ENCODE peak calls at places on chromosomes 5 and 9, in seven cellular contexts. One of them, this sample, is unnamed.

GRCh38 chr5:32071351-32071944 is 102.7 kb downstream of the GOLPH3 start:
- DNase-seq in astrocyte of the spinal cord: no peak
- DNase-seq in HTR-8/SVneo: no peak
- DNase-seq in activated CD8-positive, alpha-beta T cell treated with anti-CD3 and anti-CD28 coated beads, Interleukin-2, amount 10 ng/mL, durations not matched to agents 7 days and 5 days: no peak
- DNase-seq in cerebellar cortex: no peak
- DNase-seq in ACHN: no peak
- DNase-seq in occipital lobe: no peak
- DNase-seq in this sample: no peak

GRCh38 chr5:31987985-31988710 is 186.0 kb downstream of the GOLPH3 start:
- DNase-seq in cerebellar cortex: no peak
- DNase-seq in HTR-8/SVneo: peak
- DNase-seq in activated CD8-positive, alpha-beta T cell treated with anti-CD3 and anti-CD28 coated beads, Interleukin-2, amount 10 ng/mL, durations not matched to agents 7 days and 5 days: no peak
- DNase-seq in ACHN: peak
- DNase-seq in astrocyte of the spinal cord: peak
- DNase-seq in occipital lobe: no peak
- DNase-seq in this sample: peak

GRCh38 chr5:96692436-96692835 is 30.3 kb downstream of the CAST start:
- DNase-seq in HTR-8/SVneo: no peak
- DNase-seq in ACHN: no peak
- DNase-seq in occipital lobe: no peak
- DNase-seq in astrocyte of the spinal cord: peak
- DNase-seq in cerebellar cortex: no peak
- DNase-seq in activated CD8-positive, alpha-beta T cell treated with anti-CD3 and anti-CD28 coated beads, Interleukin-2, amount 10 ng/mL, durations not matched to agents 7 days and 5 days: no peak
- DNase-seq in this sample: peak

GRCh38 chr9:127942152-127943010 is 4.7 kb upstream of the DPM2 start:
- DNase-seq in astrocyte of the spinal cord: peak
- DNase-seq in HTR-8/SVneo: peak
- DNase-seq in activated CD8-positive, alpha-beta T cell treated with anti-CD3 and anti-CD28 coated beads, Interleukin-2, amount 10 ng/mL, durations not matched to agents 7 days and 5 days: peak
- DNase-seq in cerebellar cortex: peak
- DNase-seq in occipital lobe: no peak
- DNase-seq in ACHN: peak
- DNase-seq in this sample: peak

GRCh38 chr5:172284275-172284971 is 859 bp upstream of the UBTD2 start:
- DNase-seq in HTR-8/SVneo: peak
- DNase-seq in astrocyte of the spinal cord: no peak
- DNase-seq in cerebellar cortex: no peak
- DNase-seq in activated CD8-positive, alpha-beta T cell treated with anti-CD3 and anti-CD28 coated beads, Interleukin-2, amount 10 ng/mL, durations not matched to agents 7 days and 5 days: no peak
- DNase-seq in occipital lobe: no peak
- DNase-seq in ACHN: peak
- DNase-seq in this sample: no peak

GRCh38 chr5:132272341-132273210 is 15.1 kb downstream of the PDLIM4 start:
- DNase-seq in occipital lobe: no peak
- DNase-seq in activated CD8-positive, alpha-beta T cell treated with anti-CD3 and anti-CD28 coated beads, Interleukin-2, amount 10 ng/mL, durations not matched to agents 7 days and 5 days: peak
- DNase-seq in cerebellar cortex: peak
- DNase-seq in ACHN: peak
- DNase-seq in astrocyte of the spinal cord: peak
- DNase-seq in HTR-8/SVneo: no peak
- DNase-seq in this sample: peak

GRCh38 chr9:128420651-128421473 is at the start of gene CERCAM:
- DNase-seq in cerebellar cortex: peak
- DNase-seq in astrocyte of the spinal cord: peak
- DNase-seq in occipital lobe: peak
- DNase-seq in HTR-8/SVneo: peak
- DNase-seq in ACHN: peak
- DNase-seq in activated CD8-positive, alpha-beta T cell treated with anti-CD3 and anti-CD28 coated beads, Interleukin-2, amount 10 ng/mL, durations not matched to agents 7 days and 5 days: peak
- DNase-seq in this sample: peak

GRCh38 chr9:89185980-89186379 is 7.4 kb upstream of the SHC3 start:
- DNase-seq in astrocyte of the spinal cord: peak
- DNase-seq in occipital lobe: no peak
- DNase-seq in HTR-8/SVneo: no peak
- DNase-seq in activated CD8-positive, alpha-beta T cell treated with anti-CD3 and anti-CD28 coated beads, Interleukin-2, amount 10 ng/mL, durations not matched to agents 7 days and 5 days: no peak
- DNase-seq in ACHN: peak
- DNase-seq in cerebellar cortex: no peak
- DNase-seq in this sample: no peak

GRCh38 chr9:70484232-70485130 is 70.0 kb upstream of the KLF9 start:
- DNase-seq in occipital lobe: no peak
- DNase-seq in cerebellar cortex: peak
- DNase-seq in ACHN: peak
- DNase-seq in activated CD8-positive, alpha-beta T cell treated with anti-CD3 and anti-CD28 coated beads, Interleukin-2, amount 10 ng/mL, durations not matched to agents 7 days and 5 days: no peak
- DNase-seq in HTR-8/SVneo: peak
- DNase-seq in astrocyte of the spinal cord: peak
- DNase-seq in this sample: peak

GRCh38 chr9:84294551-84294950 is 46.0 kb downstream of the SLC28A3 start:
- DNase-seq in activated CD8-positive, alpha-beta T cell treated with anti-CD3 and anti-CD28 coated beads, Interleukin-2, amount 10 ng/mL, durations not matched to agents 7 days and 5 days: no peak
- DNase-seq in astrocyte of the spinal cord: no peak
- DNase-seq in occipital lobe: no peak
- DNase-seq in ACHN: no peak
- DNase-seq in HTR-8/SVneo: no peak
- DNase-seq in cerebellar cortex: no peak
- DNase-seq in this sample: no peak

GRCh38 chr9:69564557-69564956 is 107.6 kb downstream of the APBA1 start:
- DNase-seq in astrocyte of the spinal cord: no peak
- DNase-seq in occipital lobe: no peak
- DNase-seq in ACHN: no peak
- DNase-seq in HTR-8/SVneo: no peak
- DNase-seq in cerebellar cortex: peak
- DNase-seq in activated CD8-positive, alpha-beta T cell treated with anti-CD3 and anti-CD28 coated beads, Interleukin-2, amount 10 ng/mL, durations not matched to agents 7 days and 5 days: no peak
- DNase-seq in this sample: no peak

GRCh38 chr5:139677404-139678282 is 29.5 kb downstream of the CXXC5 start:
- DNase-seq in occipital lobe: no peak
- DNase-seq in HTR-8/SVneo: no peak
- DNase-seq in cerebellar cortex: no peak
- DNase-seq in astrocyte of the spinal cord: no peak
- DNase-seq in ACHN: no peak
- DNase-seq in activated CD8-positive, alpha-beta T cell treated with anti-CD3 and anti-CD28 coated beads, Interleukin-2, amount 10 ng/mL, durations not matched to agents 7 days and 5 days: no peak
- DNase-seq in this sample: no peak

GRCh38 chr9:76654575-76654974 is 109.7 kb upstream of the PCA3 start:
- DNase-seq in ACHN: peak
- DNase-seq in activated CD8-positive, alpha-beta T cell treated with anti-CD3 and anti-CD28 coated beads, Interleukin-2, amount 10 ng/mL, durations not matched to agents 7 days and 5 days: no peak
- DNase-seq in occipital lobe: no peak
- DNase-seq in cerebellar cortex: no peak
- DNase-seq in astrocyte of the spinal cord: peak
- DNase-seq in HTR-8/SVneo: peak
- DNase-seq in this sample: peak

GRCh38 chr5:6687501-6687900 is 25.7 kb upstream of the TENT4A start:
- DNase-seq in activated CD8-positive, alpha-beta T cell treated with anti-CD3 and anti-CD28 coated beads, Interleukin-2, amount 10 ng/mL, durations not matched to agents 7 days and 5 days: no peak
- DNase-seq in occipital lobe: no peak
- DNase-seq in HTR-8/SVneo: no peak
- DNase-seq in ACHN: no peak
- DNase-seq in cerebellar cortex: no peak
- DNase-seq in astrocyte of the spinal cord: no peak
- DNase-seq in this sample: no peak

GRCh38 chr9:112890106-112891081 is at the start of gene SLC46A2:
- DNase-seq in HTR-8/SVneo: no peak
- DNase-seq in occipital lobe: no peak
- DNase-seq in ACHN: no peak
- DNase-seq in astrocyte of the spinal cord: no peak
- DNase-seq in activated CD8-positive, alpha-beta T cell treated with anti-CD3 and anti-CD28 coated beads, Interleukin-2, amount 10 ng/mL, durations not matched to agents 7 days and 5 days: no peak
- DNase-seq in cerebellar cortex: peak
- DNase-seq in this sample: no peak

GRCh38 chr5:167777746-167778145 is 513.7 kb upstream of the WWC1 start:
- DNase-seq in activated CD8-positive, alpha-beta T cell treated with anti-CD3 and anti-CD28 coated beads, Interleukin-2, amount 10 ng/mL, durations not matched to agents 7 days and 5 days: no peak
- DNase-seq in astrocyte of the spinal cord: peak
- DNase-seq in cerebellar cortex: no peak
- DNase-seq in occipital lobe: no peak
- DNase-seq in HTR-8/SVneo: no peak
- DNase-seq in ACHN: no peak
- DNase-seq in this sample: no peak

GRCh38 chr5:72302171-72302570 is 17.9 kb downstream of the MRPS27 start:
- DNase-seq in cerebellar cortex: no peak
- DNase-seq in ACHN: no peak
- DNase-seq in HTR-8/SVneo: peak
- DNase-seq in occipital lobe: no peak
- DNase-seq in astrocyte of the spinal cord: no peak
- DNase-seq in activated CD8-positive, alpha-beta T cell treated with anti-CD3 and anti-CD28 coated beads, Interleukin-2, amount 10 ng/mL, durations not matched to agents 7 days and 5 days: no peak
- DNase-seq in this sample: no peak

GRCh38 chr9:115694014-115694413 is 459.6 kb upstream of the PAPPA start:
- DNase-seq in activated CD8-positive, alpha-beta T cell treated with anti-CD3 and anti-CD28 coated beads, Interleukin-2, amount 10 ng/mL, durations not matched to agents 7 days and 5 days: no peak
- DNase-seq in HTR-8/SVneo: no peak
- DNase-seq in astrocyte of the spinal cord: peak
- DNase-seq in ACHN: peak
- DNase-seq in occipital lobe: no peak
- DNase-seq in cerebellar cortex: peak
- DNase-seq in this sample: peak

GRCh38 chr5:16934123-16934522 is 2.0 kb downstream of the MYO10 start:
- DNase-seq in occipital lobe: no peak
- DNase-seq in ACHN: peak
- DNase-seq in astrocyte of the spinal cord: peak
- DNase-seq in HTR-8/SVneo: peak
- DNase-seq in activated CD8-positive, alpha-beta T cell treated with anti-CD3 and anti-CD28 coated beads, Interleukin-2, amount 10 ng/mL, durations not matched to agents 7 days and 5 days: peak
- DNase-seq in cerebellar cortex: no peak
- DNase-seq in this sample: peak

GRCh38 chr9:73577867-73578266 is 426.2 kb downstream of the ANXA1 start:
- DNase-seq in activated CD8-positive, alpha-beta T cell treated with anti-CD3 and anti-CD28 coated beads, Interleukin-2, amount 10 ng/mL, durations not matched to agents 7 days and 5 days: no peak
- DNase-seq in astrocyte of the spinal cord: peak
- DNase-seq in occipital lobe: no peak
- DNase-seq in cerebellar cortex: peak
- DNase-seq in HTR-8/SVneo: no peak
- DNase-seq in ACHN: no peak
- DNase-seq in this sample: no peak

GRCh38 chr5:7539571-7539970 is 143.6 kb downstream of the ADCY2 start:
- DNase-seq in activated CD8-positive, alpha-beta T cell treated with anti-CD3 and anti-CD28 coated beads, Interleukin-2, amount 10 ng/mL, durations not matched to agents 7 days and 5 days: no peak
- DNase-seq in cerebellar cortex: no peak
- DNase-seq in HTR-8/SVneo: no peak
- DNase-seq in astrocyte of the spinal cord: no peak
- DNase-seq in ACHN: no peak
- DNase-seq in occipital lobe: no peak
- DNase-seq in this sample: no peak

This sample was measured in brain microvascular endothelial cell.